ENCODE peak calls at places on chromosomes 11 and 22, in five cellular contexts. V, X, W, T and Y are unnamed samples.

GRCh38 chr11:102283088-102283487 is 34.2 kb upstream of the BIRC3 start:
- DNase-seq in V (no peak), W (no peak), T (no peak), X (peak; percentile 47), Y (no peak)

GRCh38 chr11:46291441-46292143 is 14.1 kb downstream of the CREB3L1 start:
- DNase-seq in T (no peak), X (peak; percentile 86), V (no peak), W (no peak), Y (no peak)

GRCh38 chr11:111627591-111627990 is 25.3 kb downstream of the SIK2 start:
- DNase-seq in T (no peak), X (no peak), W (no peak), V (no peak), Y (no peak)

GRCh38 chr11:45993438-45994064 is 71.1 kb downstream of the LARGE2 start:
- DNase-seq in W (peak; percentile 86), V (no peak), X (no peak), T (no peak), Y (no peak)

GRCh38 chr22:37403267-37403960 is 23.9 kb downstream of the ELFN2 start:
- DNase-seq in V (no peak), X (no peak), W (no peak), T (no peak), Y (peak; percentile 76)

GRCh38 chr11:67119577-67120391 is 721 bp downstream of the KDM2A start:
- DNase-seq in X (no peak), W (peak; percentile 41), T (no peak), V (peak; percentile 48), Y (peak; percentile 79)

GRCh38 chr11:27061078-27061477 is 20.5 kb downstream of the BBOX1 start:
- DNase-seq in W (no peak), V (no peak), X (no peak), T (no peak), Y (no peak)

GRCh38 chr22:27409299-27409698 is 392.3 kb downstream of the MN1 start:
- DNase-seq in W (no peak), X (no peak), T (no peak), V (no peak), Y (no peak)

GRCh38 chr11:110294509-110294908 is 1.9 kb downstream of the RDX start:
- DNase-seq in W (no peak), X (no peak), V (no peak), T (no peak), Y (no peak)

GRCh38 chr11:17892409-17892808 is 120.4 kb downstream of the SERGEF start:
- DNase-seq in T (no peak), X (no peak), V (no peak), W (no peak), Y (no peak)

GRCh38 chr11:101345891-101346290 is 216.3 kb upstream of the PGR start:
- DNase-seq in X (no peak), T (no peak), V (no peak), W (no peak), Y (no peak)

GRCh38 chr11:111327908-111328624 is 29.7 kb downstream of the POU2AF3 start:
- DNase-seq in V (no peak), T (no peak), X (no peak), W (no peak), Y (no peak)

GRCh38 chr11:1152316-1153104 is 5.2 kb upstream of the MUC5AC start:
- DNase-seq in V (peak; percentile 63), W (no peak), T (no peak), X (peak; percentile 78), Y (peak; percentile 16)

GRCh38 chr22:33038131-33038772 is 19.9 kb downstream of the SYN3 start:
- DNase-seq in V (no peak), W (no peak), T (no peak), X (no peak), Y (peak; percentile 56)

GRCh38 chr22:23837911-23838685 is 708 bp downstream of the DERL3 start:
- DNase-seq in X (no peak), V (no peak), W (no peak), T (no peak), Y (peak; percentile 10)

GRCh38 chr11:46865340-46865739 is 19.3 kb upstream of the CKAP5 start:
- DNase-seq in T (no peak), V (no peak), X (peak; percentile 93), W (no peak), Y (no peak)

GRCh38 chr11:109729761-109730160 is 307.8 kb downstream of the C11orf87 start:
- DNase-seq in T (no peak), V (no peak), W (no peak), X (no peak), Y (no peak)

GRCh38 chr11:57482782-57483569 is 22.6 kb downstream of the RTN4RL2 start:
- DNase-seq in T (no peak), V (peak; percentile 72), X (peak; percentile 21), W (no peak), Y (peak; percentile 96)

GRCh38 chr11:19201737-19202605 is at the start of gene CSRP3:
- DNase-seq in W (no peak), V (no peak), X (peak; percentile 31), T (no peak), Y (no peak)

GRCh38 chr22:19430890-19431541 is 517 bp downstream of the HIRA start:
- DNase-seq in V (peak; percentile 11), T (no peak), X (peak; percentile 19), W (peak; percentile 82), Y (peak; percentile 62)

GRCh38 chr11:87425943-87426342 is 388.2 kb downstream of the TMEM135 start:
- DNase-seq in T (no peak), W (no peak), X (peak; percentile 62), V (no peak), Y (no peak)
- TF ChIP-seq RCOR1 in T (no peak), W (no peak), X (no peak), V (no peak), Y (no peak)

GRCh38 chr11:10743354-10744035 is 7.6 kb upstream of the CTR9 start:
- DNase-seq in V (no peak), T (no peak), X (no peak), W (peak; percentile 50), Y (no peak)
- TF ChIP-seq RCOR1 in V (no peak), T (no peak), X (no peak), W (no peak), Y (no peak)

GRCh38 chr11:8015753-8016239 is 28.7 kb downstream of the EIF3F start:
- DNase-seq in V (no peak), T (no peak), X (peak; percentile 69), W (no peak), Y (no peak)

GRCh38 chr11:8009856-8010255 is 22.7 kb downstream of the EIF3F start:
- DNase-seq in T (no peak), X (no peak), V (no peak), W (no peak), Y (no peak)

GRCh38 chr11:8011383-8011782 is 24.2 kb downstream of the EIF3F start:
- DNase-seq in T (no peak), V (no peak), X (no peak), W (no peak), Y (no peak)

GRCh38 chr11:8013833-8014232 is 26.7 kb downstream of the EIF3F start:
- DNase-seq in T (no peak), V (no peak), W (no peak), X (no peak), Y (no peak)

DNA sequence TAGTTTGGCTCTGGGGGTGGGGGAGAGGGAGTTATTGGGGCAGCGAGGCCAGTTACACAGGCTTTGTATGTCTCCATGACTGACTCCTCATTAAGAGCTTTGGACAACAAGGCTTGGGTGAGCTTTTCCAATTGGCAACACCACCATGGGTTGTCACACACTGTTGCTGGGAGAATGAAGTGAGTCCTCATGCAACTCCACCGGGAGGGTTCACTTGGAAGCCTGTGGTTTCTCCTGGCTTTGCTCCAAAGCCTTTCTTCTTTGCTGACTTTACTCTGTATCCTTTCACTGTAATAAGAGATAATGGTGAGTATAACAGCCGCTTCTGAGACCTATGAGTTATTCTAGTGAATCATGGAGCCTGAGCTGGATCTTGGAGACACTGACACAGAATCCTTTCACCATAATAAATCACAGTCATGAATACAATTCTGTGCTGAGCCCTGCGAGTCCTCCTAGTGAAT is 24.9 kb downstream of the EIF3F start:
- DNase-seq in T (no peak), V (no peak), X (peak; percentile 95), W (no peak), Y (no peak)
- TF ChIP-seq RCOR1 in T (no peak), V (no peak), X (no peak), W (no peak), Y (no peak)

GRCh38 chr11:13054278-13054677 is 45.2 kb downstream of the RASSF10 start:
- DNase-seq in T (no peak), W (no peak), X (no peak), V (no peak), Y (no peak)

GRCh38 chr11:13055200-13055599 is 46.1 kb downstream of the RASSF10 start:
- DNase-seq in V (no peak), X (no peak), W (no peak), T (no peak), Y (no peak)

GRCh38 chr11:13052130-13052541 is 43.0 kb downstream of the RASSF10 start:
- DNase-seq in W (no peak), V (no peak), X (no peak), T (no peak), Y (no peak)

GRCh38 chr11:13051257-13051656 is 42.1 kb downstream of the RASSF10 start:
- DNase-seq in W (no peak), T (no peak), X (no peak), V (peak; percentile 32), Y (no peak)

GRCh38 chr11:13053255-13053917 is 44.3 kb downstream of the RASSF10 start:
- DNase-seq in T (no peak), X (no peak), V (peak; percentile 22), W (no peak), Y (no peak)
- TF ChIP-seq RCOR1 in T (no peak), X (no peak), V (no peak), W (no peak), Y (no peak)

DNA sequence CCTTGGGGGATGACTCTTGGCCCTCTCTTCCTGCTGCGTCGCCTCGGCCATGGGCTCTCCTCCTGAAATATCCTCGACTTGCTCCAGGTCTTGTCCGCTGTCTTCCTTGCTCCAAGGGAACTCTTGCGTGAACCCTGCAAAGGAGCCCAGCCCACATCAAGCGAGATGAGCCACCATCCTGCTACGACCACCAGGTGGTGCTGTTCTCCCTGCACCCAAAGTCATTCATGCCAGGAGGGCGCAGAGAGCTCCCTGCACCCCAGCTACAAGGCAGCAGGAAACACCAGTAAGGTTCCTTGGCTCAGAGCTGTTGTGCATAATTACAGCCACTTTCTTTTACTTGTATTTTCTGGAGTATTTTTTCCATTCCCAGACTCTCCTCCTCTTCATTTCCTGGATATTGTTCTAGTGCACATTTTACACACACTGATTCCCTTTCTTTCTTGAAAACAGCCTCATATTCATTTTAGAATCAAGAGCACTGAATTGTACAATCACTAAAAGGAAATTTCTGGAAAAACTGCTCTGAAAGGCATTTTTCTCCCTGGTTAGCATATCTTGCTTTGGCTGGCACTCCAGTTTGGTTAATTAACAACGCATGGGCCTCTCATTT is 397.6 kb downstream of the OPCML start:
- DNase-seq in W (peak; percentile 58), X (peak; percentile 4), T (peak; percentile 16), V (peak; percentile 8), Y (peak; percentile 68)
- TF ChIP-seq RCOR1 in W (no peak), X (no peak), T (no peak), V (no peak), Y (no peak)

DNA sequence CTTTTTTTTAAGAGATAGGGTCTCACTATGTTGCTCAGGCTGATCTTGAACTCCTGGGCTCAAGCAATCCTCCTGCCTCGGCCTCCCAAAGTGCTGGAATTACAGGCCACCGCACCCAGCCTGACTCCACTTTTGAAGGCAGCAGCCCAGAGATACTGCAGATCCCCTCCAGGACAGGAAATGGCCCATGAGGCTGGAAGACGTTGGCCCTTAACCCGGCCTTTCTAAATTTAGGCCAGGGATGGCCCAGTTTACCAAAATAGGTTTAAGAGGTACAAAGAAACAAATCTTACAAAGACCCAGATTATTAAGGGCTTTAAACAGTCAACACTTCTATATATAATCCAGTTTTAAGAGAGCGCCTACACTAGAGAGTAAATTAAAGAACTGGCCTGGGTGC is 32.2 kb downstream of the CPT1A start:
- DNase-seq in X (no peak), T (no peak), V (no peak), W (no peak), Y (no peak)
- TF ChIP-seq RCOR1 in X (no peak), T (no peak), V (no peak), W (no peak), Y (no peak)